ENCODE peak calls at places on chromosomes 3 and 15, in seven cellular contexts. R, I, N, G, M, U and F are unnamed samples.

GRCh38 chr3:189944285-189945145 is 176.2 kb downstream of the P3H2 start:
- DNase-seq in R (no peak), I (no peak), N (no peak), G (no peak), M (no peak), U (no peak), F (no peak)

GRCh38 chr15:33154366-33155166 is 39.9 kb downstream of the FMN1 start:
- DNase-seq in R (peak), I (peak), N (no peak), G (peak), M (peak), U (no peak), F (peak)

GRCh38 chr3:119279101-119279554 is 15.1 kb upstream of the ARHGAP31 start:
- DNase-seq in R (peak), I (no peak), N (peak), G (no peak), M (no peak), U (peak), F (peak)

GRCh38 chr15:73593278-73594074 is 39.7 kb downstream of the NPTN start:
- DNase-seq in R (peak), I (no peak), N (no peak), G (no peak), M (no peak), U (no peak), F (no peak)

GRCh38 chr3:135229018-135229495 is 434.0 kb downstream of the EPHB1 start:
- DNase-seq in R (no peak), I (peak), N (no peak), G (no peak), M (no peak), U (peak), F (no peak)

GRCh38 chr3:135218304-135218703 is 423.2 kb downstream of the EPHB1 start:
- DNase-seq in R (no peak), I (no peak), N (no peak), G (no peak), M (no peak), U (peak), F (no peak)

GRCh38 chr3:187624588-187624987 is 45.6 kb downstream of the SST start:
- DNase-seq in R (no peak), I (peak), N (no peak), G (no peak), M (no peak), U (no peak), F (no peak)

GRCh38 chr15:24848050-24848449 is 106.7 kb upstream of the SNRPN start:
- DNase-seq in R (peak), I (peak), N (peak), G (no peak), M (no peak), U (peak), F (no peak)

GRCh38 chr3:4759689-4760312 is 219.4 kb upstream of the BHLHE40 start:
- DNase-seq in R (no peak), I (no peak), N (no peak), G (no peak), M (no peak), U (no peak), F (no peak)

GRCh38 chr3:113954091-113954685 is 6.4 kb downstream of the ZDHHC23 start:
- DNase-seq in R (no peak), I (no peak), N (no peak), G (no peak), M (no peak), U (no peak), F (no peak)

GRCh38 chr3:180324791-180325190 is 277.2 kb upstream of the TTC14 start:
- DNase-seq in R (no peak), I (no peak), N (no peak), G (no peak), M (no peak), U (no peak), F (peak)

GRCh38 chr15:73800662-73801345 is 47.7 kb upstream of the INSYN1 start:
- DNase-seq in R (peak), I (peak), N (peak), G (peak), M (peak), U (no peak), F (no peak)

GRCh38 chr3:193148678-193149473 is 92.1 kb upstream of the PLAAT1 start:
- DNase-seq in R (no peak), I (no peak), N (no peak), G (no peak), M (no peak), U (no peak), F (no peak)

GRCh38 chr3:143793971-143794370 is 54.3 kb downstream of the SLC9A9 start:
- DNase-seq in R (no peak), I (no peak), N (no peak), G (no peak), M (no peak), U (no peak), F (no peak)

GRCh38 chr15:68990755-68991500 is 23.6 kb upstream of the NOX5 start:
- DNase-seq in R (no peak), I (no peak), N (no peak), G (no peak), M (no peak), U (no peak), F (no peak)

GRCh38 chr3:14371573-14372474 is 30.6 kb upstream of the SLC6A6 start:
- DNase-seq in R (peak), I (peak), N (peak), G (peak), M (peak), U (no peak), F (peak)

GRCh38 chr15:59995568-59996349 is 8.4 kb upstream of the FOXB1 start:
- DNase-seq in R (no peak), I (no peak), N (no peak), G (no peak), M (no peak), U (peak), F (no peak)

GRCh38 chr15:79442911-79443310 is 10.8 kb downstream of the MINAR1 start:
- DNase-seq in R (no peak), I (no peak), N (no peak), G (no peak), M (no peak), U (no peak), F (no peak)

GRCh38 chr15:31357148-31357547 is 30.5 kb downstream of the KLF13 start:
- DNase-seq in R (no peak), I (no peak), N (no peak), G (no peak), M (no peak), U (no peak), F (peak)

GRCh38 chr15:75233504-75234190 is 24.5 kb upstream of the GOLGA6C start:
- DNase-seq in R (no peak), I (no peak), N (no peak), G (no peak), M (no peak), U (no peak), F (no peak)

GRCh38 chr3:12578742-12579141 is 21.9 kb downstream of the MKRN2 start:
- DNase-seq in R (no peak), I (no peak), N (no peak), G (no peak), M (no peak), U (no peak), F (no peak)
- TF ChIP-seq CTCF in R (peak), I (peak), N (peak), G (no peak), M (peak), U (peak), F (peak)

DNA sequence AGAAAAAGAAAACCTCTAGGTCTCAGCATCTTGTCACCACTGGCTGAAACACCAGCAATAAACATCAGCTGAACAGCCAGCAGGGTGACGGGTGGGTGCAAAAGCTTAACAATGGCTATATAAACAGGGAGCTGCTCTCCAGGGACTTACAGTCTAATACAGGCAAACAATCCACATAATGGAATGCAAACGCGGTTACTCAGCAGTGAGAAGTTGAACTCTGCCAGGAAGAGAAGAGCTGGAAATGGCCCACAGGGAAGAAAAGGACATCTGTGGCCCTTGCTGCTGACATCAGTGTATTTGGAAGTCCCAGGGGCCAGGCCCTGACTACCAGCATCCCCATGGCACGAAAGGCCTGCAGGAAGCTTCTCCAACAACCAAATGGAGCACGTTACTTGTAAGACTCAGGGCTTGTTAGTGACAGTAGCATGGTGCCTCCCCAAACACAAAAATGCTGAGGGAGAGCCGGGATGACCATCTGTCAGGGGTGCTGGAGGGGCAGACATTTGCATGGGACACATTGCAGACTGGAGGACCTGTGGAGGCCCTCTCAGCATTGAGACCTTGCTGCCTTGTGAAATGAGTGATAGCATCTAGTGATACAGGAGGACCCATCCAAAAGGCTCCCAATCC is 3.0 kb downstream of the HEG1 start:
- DNase-seq in R (peak), I (peak), N (peak), G (no peak), M (peak), U (peak), F (no peak)
- H3K4me3 ChIP-seq in R (peak), I (peak), N (no peak), G (peak), M (peak), U (peak), F (peak)

DNA sequence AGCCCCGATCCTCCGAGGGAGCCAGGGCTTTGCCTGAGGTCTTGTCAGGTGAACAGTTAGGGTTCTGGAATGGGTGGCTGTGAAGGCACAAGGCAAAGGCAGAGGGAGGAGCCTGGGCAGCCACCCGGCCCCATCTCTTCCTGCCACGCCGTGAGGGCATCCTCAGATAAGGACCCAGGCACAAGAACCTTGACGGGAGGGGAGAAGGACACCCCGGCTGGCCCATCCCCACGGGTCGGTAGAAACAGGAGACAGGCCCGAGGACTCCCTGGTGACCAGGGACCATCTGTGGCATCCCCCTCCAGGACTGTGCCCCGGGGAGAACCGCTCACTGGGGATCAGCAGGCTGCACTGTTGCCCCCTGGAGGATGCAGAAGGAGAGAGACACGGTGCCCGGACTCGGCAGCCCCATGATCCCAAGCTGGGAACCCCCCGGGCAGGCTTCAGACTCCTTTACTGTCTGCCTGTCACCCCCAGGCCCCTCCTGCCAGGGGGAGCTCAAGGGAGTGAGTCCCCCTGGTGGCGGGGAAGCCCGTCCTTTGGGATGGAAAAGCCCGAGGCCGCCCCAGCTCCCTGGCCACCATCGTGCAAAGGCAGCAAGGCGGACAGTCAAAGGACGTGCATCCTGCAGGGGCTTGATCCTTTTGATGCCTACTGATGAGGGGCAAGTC is 12.3 kb upstream of the PCSK6 start:
- DNase-seq in R (peak), I (no peak), N (peak), G (no peak), M (no peak), U (peak), F (peak)
- TF ChIP-seq CTCF in R (peak), I (peak), N (peak), G (no peak), M (peak), U (peak), F (peak)

DNA sequence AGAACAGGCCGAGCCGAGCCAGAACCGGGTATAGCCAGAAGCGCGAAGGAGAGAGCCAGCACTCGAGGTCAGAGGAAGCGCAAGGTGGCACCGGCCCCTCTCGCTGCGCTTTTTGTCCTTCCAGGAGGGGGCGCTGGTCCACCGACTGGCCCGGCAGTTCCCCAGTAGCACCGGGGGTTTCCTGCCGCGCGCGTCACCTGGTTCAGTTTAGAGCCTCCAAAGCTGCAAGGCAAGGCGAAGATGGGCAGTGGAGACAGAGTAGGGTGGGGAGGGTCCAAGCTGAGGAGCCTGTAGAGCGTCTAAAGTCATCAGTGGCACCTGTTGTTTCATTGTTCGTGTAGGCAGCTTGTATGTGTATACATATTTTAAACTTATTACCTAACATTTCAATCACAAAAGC is 7.6 kb upstream of the NR2E3 start:
- DNase-seq in R (no peak), I (no peak), N (no peak), G (no peak), M (no peak), U (peak), F (no peak)
- H3K4me3 ChIP-seq in R (no peak), I (no peak), N (no peak), G (no peak), M (no peak), U (no peak), F (no peak)

DNA sequence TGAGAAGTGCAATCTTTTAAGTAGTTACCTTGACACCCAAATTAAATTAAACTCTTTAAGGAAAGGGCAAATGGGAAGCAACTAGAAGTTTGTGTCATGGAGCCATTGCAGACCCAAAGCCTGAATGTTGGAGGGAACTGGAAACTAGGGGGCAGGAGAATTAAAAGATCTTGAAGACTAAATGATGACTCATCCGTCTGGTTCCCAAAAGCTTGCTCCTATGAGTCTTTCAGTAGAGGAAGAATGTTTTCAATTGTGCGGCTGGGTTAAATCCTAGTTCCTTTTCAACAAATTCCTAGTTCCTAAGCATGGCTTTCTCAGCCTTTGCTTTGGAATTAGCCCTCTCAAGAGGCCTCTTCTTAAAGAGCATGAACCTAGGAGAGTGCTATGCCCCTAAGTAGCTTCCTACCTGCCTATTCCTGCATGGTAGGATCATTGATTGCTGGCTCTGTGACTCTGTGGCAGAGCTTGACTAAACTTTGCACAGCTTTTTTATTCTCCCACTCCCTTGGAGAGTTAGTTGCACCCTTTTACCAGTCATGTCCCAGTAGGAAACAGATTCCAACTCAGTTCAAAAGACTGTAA is 17.7 kb downstream of the CLEC3B start:
- DNase-seq in R (peak), I (peak), N (peak), G (no peak), M (no peak), U (no peak), F (no peak)
- TF ChIP-seq CTCF in R (peak), I (peak), N (no peak), G (no peak), M (peak), U (no peak), F (no peak)

GRCh38 chr3:179045719-179046402 is 25.7 kb downstream of the ZMAT3 start:
- DNase-seq in R (no peak), I (no peak), N (no peak), G (no peak), M (no peak), U (no peak), F (no peak)
- H3K4me3 ChIP-seq in R (no peak), I (no peak), N (no peak), G (no peak), M (no peak), U (no peak), F (no peak)

DNA sequence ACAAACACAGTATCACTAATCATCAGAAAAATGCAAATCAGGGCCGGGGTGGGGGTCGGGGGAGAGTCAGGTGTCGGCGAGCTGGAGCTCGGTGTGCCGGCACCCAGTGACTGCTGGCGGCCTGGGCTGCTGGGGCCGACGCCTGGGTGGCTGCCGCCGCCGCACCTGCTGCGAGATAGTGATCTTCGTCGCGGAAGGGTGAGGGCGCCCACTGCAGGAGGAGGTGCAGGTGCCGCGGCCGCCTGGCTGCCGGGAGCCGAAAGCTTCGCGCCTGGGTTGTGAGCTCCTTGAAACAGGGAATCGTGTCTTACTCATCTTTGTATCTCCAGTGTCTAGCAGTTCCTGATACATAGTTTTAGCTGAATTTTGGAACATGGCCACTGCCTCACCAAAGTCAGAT is 64.0 kb upstream of the CPOX start:
- DNase-seq in R (no peak), I (peak), N (peak), G (no peak), M (no peak), U (peak), F (peak)
- TF ChIP-seq CTCF in R (no peak), I (peak), N (peak), G (no peak), M (no peak), U (peak), F (peak)

DNA sequence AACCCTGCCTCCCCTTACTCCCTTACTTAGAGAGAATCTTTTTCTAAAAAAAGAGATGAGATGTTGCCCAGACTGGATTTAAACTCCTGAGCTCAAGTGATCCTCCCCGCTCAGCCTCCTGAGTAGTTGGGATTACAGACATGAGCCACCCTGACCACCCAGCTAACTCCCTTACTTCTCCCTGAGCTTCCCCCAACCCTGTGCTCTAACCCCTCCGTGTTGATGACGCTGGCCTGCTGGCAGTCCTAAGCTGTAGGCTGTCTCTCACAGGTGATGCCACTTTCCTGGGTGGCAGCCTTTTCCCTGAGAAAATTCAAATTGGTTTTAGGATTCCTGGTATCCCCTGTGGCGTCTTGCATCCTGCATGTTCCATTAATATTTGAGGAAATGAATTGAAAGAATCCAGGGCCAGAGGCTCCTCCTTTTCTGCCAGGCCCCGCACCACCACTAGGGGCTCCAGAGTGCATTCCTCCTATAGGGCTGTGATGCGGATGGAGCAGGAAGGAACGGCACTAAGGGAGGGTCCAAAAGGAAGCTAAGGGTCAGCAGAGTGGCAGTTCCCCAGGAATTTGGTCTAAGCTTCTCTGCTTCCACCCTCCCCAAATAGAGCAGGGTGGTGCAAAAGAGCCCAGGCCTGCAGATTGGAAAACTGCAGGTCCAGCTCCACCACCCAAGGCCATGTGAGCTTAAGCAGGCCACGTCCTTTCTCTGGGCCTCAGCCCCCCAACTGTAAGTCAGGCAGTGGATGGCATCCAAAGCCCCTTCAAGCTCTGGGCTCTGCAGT is 101.1 kb downstream of the DAPK2 start:
- DNase-seq in R (peak), I (peak), N (peak), G (no peak), M (no peak), U (peak), F (peak)
- H3K4me3 ChIP-seq in R (no peak), I (no peak), N (no peak), G (no peak), M (no peak), U (no peak), F (no peak)

DNA sequence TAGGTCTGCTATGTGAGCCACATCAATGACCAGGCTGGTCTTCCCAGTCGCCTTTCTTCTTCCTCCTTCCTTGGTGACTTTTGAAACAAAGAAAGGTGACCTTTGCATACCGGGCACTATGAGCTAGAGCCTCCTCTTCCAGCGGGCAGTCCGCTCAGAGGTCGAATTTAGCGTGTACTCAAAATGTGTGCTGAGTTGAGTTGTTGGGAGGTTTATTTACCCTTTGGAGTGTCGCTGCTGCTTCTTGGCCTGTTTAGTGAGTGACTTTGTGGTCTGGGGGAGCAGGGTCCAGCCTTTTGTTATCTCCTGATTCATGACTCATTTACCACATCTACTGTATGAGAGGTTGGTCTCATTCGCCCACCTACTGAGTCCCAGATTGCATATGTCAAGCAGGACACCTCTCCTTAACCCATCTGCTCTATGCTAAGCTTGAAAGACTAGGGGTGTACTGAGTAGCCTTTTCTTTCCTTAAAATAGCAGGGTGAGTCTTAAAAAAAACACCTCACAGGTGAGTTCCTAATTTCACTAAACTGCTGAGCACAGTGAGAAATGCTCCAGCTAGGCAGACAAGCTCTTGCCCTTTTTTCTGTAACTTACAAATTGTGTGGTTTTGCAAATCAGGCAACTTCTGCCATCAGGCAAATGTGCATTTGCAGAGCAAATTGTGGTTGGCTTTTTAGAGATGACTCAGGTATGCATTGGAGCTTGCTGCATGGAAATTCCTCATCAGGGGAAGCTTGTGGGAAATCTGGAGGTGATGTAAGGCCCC is 3.2 kb upstream of the SIAH2 start:
- DNase-seq in R (peak), I (peak), N (no peak), G (no peak), M (peak), U (peak), F (no peak)
- TF ChIP-seq CTCF in R (no peak), I (no peak), N (no peak), G (no peak), M (no peak), U (no peak), F (no peak)